ENCODE peak calls at places on chromosomes 1 and 21, in six cellular contexts. F is H9; S is stimulated activated CD8-positive, alpha-beta memory T cell treated with anti-CD3 and anti-CD28 coated beads, Interleukin-15, amount 100 ng/mL, for 4 hours; I is lower lobe of right lung; W is stimulated activated CD4-positive, alpha-beta T cell treated with anti-CD3 and anti-CD28 coated beads, Interleukin-2, amount 100 ng/mL, for 48 hours; J is transverse colon. U is an unnamed sample.

GRCh38 chr1:8202182-8202905 is 115.6 kb upstream of the SLC45A1 start:
- DNase-seq in F (peak), I (peak), J (peak), W (no peak), S (no peak), U (no peak)

GRCh38 chr21:45334591-45335081 is 46.9 kb upstream of the POFUT2 start:
- DNase-seq in I (peak), J (no peak), S (no peak), W (no peak), F (peak), U (no peak)

GRCh38 chr1:228410015-228410414 is 3.4 kb upstream of the TRIM11 start:
- DNase-seq in F (no peak), W (no peak), J (no peak), S (no peak), I (no peak), U (no peak)

GRCh38 chr1:63411081-63411480 is 43.7 kb downstream of the ALG6 start:
- DNase-seq in I (no peak), S (no peak), W (no peak), F (no peak), J (no peak), U (no peak)

GRCh38 chr1:30788580-30789387 is 31.2 kb upstream of the LAPTM5 start:
- DNase-seq in J (no peak), I (peak), S (no peak), W (no peak), F (no peak), U (no peak)

GRCh38 chr1:221796700-221797099 is 54.8 kb upstream of the DUSP10 start:
- DNase-seq in I (no peak), J (no peak), W (no peak), S (no peak), F (no peak), U (no peak)

GRCh38 chr1:23422313-23422877 is 2.2 kb downstream of the TCEA3 start:
- DNase-seq in J (peak), S (no peak), W (no peak), F (no peak), I (peak), U (peak)

GRCh38 chr1:212683357-212683722 is 16.3 kb downstream of the BATF3 start:
- DNase-seq in F (peak), J (peak), S (peak), I (peak), W (no peak), U (peak)

GRCh38 chr21:32604484-32604883 is 7.7 kb downstream of the CFAP298 start:
- DNase-seq in F (peak), J (no peak), W (no peak), S (no peak), I (no peak), U (no peak)

GRCh38 chr1:174021611-174022079 is 512 bp downstream of the RC3H1 start:
- DNase-seq in I (peak), J (peak), F (peak), S (no peak), W (peak), U (no peak)